ENCODE peak calls at places on chromosomes 16 and 17, in six cellular contexts. L, W, J, Q, D and R are unnamed samples.

GRCh38 chr16:3458852-3459361 is 15.4 kb downstream of the NAA60 start:
- DNase-seq in L (no peak), W (peak), J (no peak), Q (peak), D (no peak), R (no peak)

GRCh38 chr16:83574388-83574787 is 233.4 kb upstream of the HSBP1 start:
- DNase-seq in L (peak), W (peak), J (no peak), Q (no peak), D (peak), R (no peak)

GRCh38 chr16:50193594-50193993 is 40.5 kb downstream of the TENT4B start:
- DNase-seq in L (no peak), W (no peak), J (no peak), Q (no peak), D (no peak), R (no peak)

GRCh38 chr16:15548482-15548891 is 94.5 kb downstream of the MARF1 start:
- DNase-seq in L (no peak), W (peak), J (no peak), Q (peak), D (no peak), R (no peak)

GRCh38 chr16:55575621-55576020 is 9.1 kb downstream of the CAPNS2 start:
- DNase-seq in L (no peak), W (no peak), J (no peak), Q (no peak), D (no peak), R (no peak)

GRCh38 chr17:82153745-82154375 is 55.8 kb upstream of the FASN start:
- DNase-seq in L (peak), W (peak), J (peak), Q (peak), D (peak), R (peak)

GRCh38 chr16:78022347-78022746 is at the start of gene CLEC3A:
- DNase-seq in L (no peak), W (no peak), J (no peak), Q (no peak), D (no peak), R (no peak)

GRCh38 chr17:42284566-42284965 is 3.7 kb upstream of the STAT5A start:
- DNase-seq in L (no peak), W (no peak), J (peak), Q (no peak), D (no peak), R (no peak)

GRCh38 chr16:54040975-54041374 is 245.6 kb downstream of the IRX3 start:
- DNase-seq in L (no peak), W (no peak), J (no peak), Q (no peak), D (no peak), R (no peak)

GRCh38 chr17:28738680-28739384 is 5.0 kb upstream of the TRAF4 start:
- DNase-seq in L (no peak), W (no peak), J (peak), Q (no peak), D (no peak), R (no peak)

GRCh38 chr17:82931696-82932060 is 91.9 kb upstream of the ZNF750 start:
- DNase-seq in L (peak), W (peak), J (peak), Q (no peak), D (peak), R (no peak)

GRCh38 chr17:73064084-73064938 is 28.2 kb downstream of the SLC39A11 start:
- DNase-seq in L (no peak), W (no peak), J (no peak), Q (no peak), D (no peak), R (no peak)

GRCh38 chr16:17555176-17555575 is 84.4 kb upstream of the XYLT1 start:
- DNase-seq in L (peak), W (peak), J (no peak), Q (no peak), D (peak), R (no peak)

GRCh38 chr16:11024333-11025053 is 80.1 kb downstream of the CLEC16A start:
- DNase-seq in L (no peak), W (no peak), J (no peak), Q (peak), D (no peak), R (no peak)

GRCh38 chr17:80937501-80938356 is 53.9 kb upstream of the CHMP6 start:
- DNase-seq in L (no peak), W (no peak), J (peak), Q (no peak), D (no peak), R (no peak)

GRCh38 chr16:6360641-6361040 is 972.0 kb upstream of the RBFOX1 start:
- DNase-seq in L (no peak), W (no peak), J (no peak), Q (no peak), D (no peak), R (no peak)
- TF ChIP-seq CTCF in L (no peak), W (no peak), J (no peak), Q (no peak), D (no peak), R (no peak)

DNA sequence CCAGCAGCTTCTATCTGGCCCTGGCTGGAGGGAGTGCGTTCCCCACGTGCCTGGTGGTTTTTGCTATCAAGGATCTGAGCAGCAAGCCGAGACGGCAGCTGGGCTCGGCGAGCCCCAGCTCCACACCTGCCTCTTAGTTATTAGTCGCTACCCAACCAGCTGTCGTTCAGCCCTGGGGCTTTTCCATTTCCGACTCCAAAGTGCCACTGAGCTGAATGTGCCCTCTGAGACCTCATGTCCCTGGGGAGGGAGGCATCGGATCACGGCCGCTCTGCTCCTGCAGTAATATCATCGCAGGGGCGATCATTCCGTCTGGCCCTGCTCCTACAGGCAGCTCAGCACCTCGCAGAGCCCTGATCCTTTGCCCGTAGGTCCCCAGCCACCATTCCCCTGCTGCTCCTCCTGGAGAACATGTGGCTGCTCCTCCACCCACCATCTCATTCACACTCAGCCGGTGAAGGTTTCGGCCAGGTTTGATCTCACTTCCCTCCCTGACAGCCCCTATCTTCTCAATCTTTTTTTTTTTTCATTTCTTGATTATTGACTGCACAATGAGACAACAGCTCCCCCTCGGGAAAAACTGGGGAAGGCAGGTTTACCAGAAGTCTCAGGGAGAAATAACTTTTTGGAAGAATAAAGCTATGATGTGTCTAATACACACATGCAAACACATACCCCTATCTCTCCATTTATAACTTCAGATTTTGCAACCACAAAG is 86.7 kb downstream of the ZFHX3 start:
- DNase-seq in L (peak), W (no peak), J (peak), Q (peak), D (no peak), R (no peak)
- TF ChIP-seq CTCF in L (peak), W (peak), J (peak), Q (peak), D (peak), R (no peak)

GRCh38 chr17:74963656-74964055 is 8.9 kb downstream of the HID1 start:
- DNase-seq in L (no peak), W (no peak), J (no peak), Q (no peak), D (no peak), R (no peak)
- TF ChIP-seq CTCF in L (no peak), W (no peak), J (no peak), Q (no peak), D (no peak), R (no peak)

GRCh38 chr16:1543085-1543896 is 9.8 kb downstream of the TMEM204 start:
- DNase-seq in L (peak), W (peak), J (peak), Q (peak), D (peak), R (no peak)
- TF ChIP-seq CTCF in L (no peak), W (no peak), J (no peak), Q (no peak), D (peak), R (no peak)